ENCODE peak calls at places on chromosomes 13 and 19, in five cellular contexts. X is fibroblast of pulmonary artery, L is GM12864, A is cardiac fibroblast, H is WTC11. Z is an unnamed sample.

GRCh38 chr19:6890938-6891337 is 3.6 kb downstream of the ADGRE1 start:
- DNase-seq in H (no peak), A (no peak), X (no peak), L (no peak), Z (no peak)

GRCh38 chr13:48532146-48532472 is 771 bp downstream of the RCBTB2 start:
- DNase-seq in H (peak; percentile 13), X (peak; percentile 61), L (no peak), A (peak; percentile 73), Z (no peak)

GRCh38 chr13:33490461-33491327 is 205.1 kb upstream of the STARD13 start:
- DNase-seq in A (peak; percentile 57), L (no peak), X (peak; percentile 82), H (peak; percentile 76), Z (no peak)

GRCh38 chr13:20258208-20258962 is 26.3 kb upstream of the GJB6 start:
- DNase-seq in X (no peak), L (no peak), H (no peak), A (no peak), Z (no peak)

GRCh38 chr13:110341445-110342247 is 34.6 kb downstream of the COL4A2 start:
- DNase-seq in H (no peak), A (peak; percentile 78), X (peak; percentile 93), L (no peak), Z (no peak)

GRCh38 chr13:99335087-99335486 is 27.9 kb upstream of the GPR183 start:
- DNase-seq in A (no peak), X (no peak), L (no peak), H (no peak), Z (no peak)

GRCh38 chr13:44244288-44244687 is 129.3 kb upstream of the SERP2 start:
- DNase-seq in A (no peak), H (no peak), L (no peak), X (peak; percentile 30), Z (no peak)

GRCh38 chr19:41554902-41555301 is 21.1 kb upstream of the CEACAM21 start:
- DNase-seq in L (no peak), H (no peak), X (no peak), A (no peak), Z (no peak)

GRCh38 chr19:17326595-17326966 is 8.1 kb downstream of the ANO8 start:
- DNase-seq in X (no peak), A (no peak), L (no peak), H (no peak), Z (no peak)

GRCh38 chr19:11324079-11324661 is 15.3 kb downstream of the RAB3D start:
- DNase-seq in X (peak; percentile 97), H (no peak), A (peak; percentile 97), L (peak; percentile 64), Z (peak; percentile 71)

GRCh38 chr13:42218576-42218975 is 53.4 kb upstream of the AKAP11 start:
- DNase-seq in X (no peak), L (no peak), A (no peak), H (no peak), Z (no peak)

GRCh38 chr13:65836066-65836465 is 1394.1 kb downstream of the PCDH9 start:
- DNase-seq in A (no peak), X (peak; percentile 28), L (no peak), H (no peak), Z (no peak)

GRCh38 chr13:65829241-65830008 is 1400.7 kb downstream of the PCDH9 start:
- DNase-seq in H (no peak), X (no peak), L (no peak), A (no peak), Z (no peak)

GRCh38 chr13:65830411-65831172 is 1399.5 kb downstream of the PCDH9 start:
- DNase-seq in X (no peak), L (no peak), H (no peak), A (no peak), Z (no peak)

GRCh38 chr13:65834897-65835296 is 1395.2 kb downstream of the PCDH9 start:
- DNase-seq in L (no peak), X (no peak), A (no peak), H (no peak), Z (no peak)
- TF ChIP-seq CTCF in L (no peak), X (no peak), A (no peak), H (no peak), Z (no peak)

GRCh38 chr19:38942471-38943181 is 11.9 kb downstream of the MRPS12 start:
- DNase-seq in L (no peak), X (no peak), H (no peak), A (no peak), Z (no peak)
- TF ChIP-seq CTCF in L (no peak), X (no peak), H (no peak), A (no peak), Z (no peak)

DNA sequence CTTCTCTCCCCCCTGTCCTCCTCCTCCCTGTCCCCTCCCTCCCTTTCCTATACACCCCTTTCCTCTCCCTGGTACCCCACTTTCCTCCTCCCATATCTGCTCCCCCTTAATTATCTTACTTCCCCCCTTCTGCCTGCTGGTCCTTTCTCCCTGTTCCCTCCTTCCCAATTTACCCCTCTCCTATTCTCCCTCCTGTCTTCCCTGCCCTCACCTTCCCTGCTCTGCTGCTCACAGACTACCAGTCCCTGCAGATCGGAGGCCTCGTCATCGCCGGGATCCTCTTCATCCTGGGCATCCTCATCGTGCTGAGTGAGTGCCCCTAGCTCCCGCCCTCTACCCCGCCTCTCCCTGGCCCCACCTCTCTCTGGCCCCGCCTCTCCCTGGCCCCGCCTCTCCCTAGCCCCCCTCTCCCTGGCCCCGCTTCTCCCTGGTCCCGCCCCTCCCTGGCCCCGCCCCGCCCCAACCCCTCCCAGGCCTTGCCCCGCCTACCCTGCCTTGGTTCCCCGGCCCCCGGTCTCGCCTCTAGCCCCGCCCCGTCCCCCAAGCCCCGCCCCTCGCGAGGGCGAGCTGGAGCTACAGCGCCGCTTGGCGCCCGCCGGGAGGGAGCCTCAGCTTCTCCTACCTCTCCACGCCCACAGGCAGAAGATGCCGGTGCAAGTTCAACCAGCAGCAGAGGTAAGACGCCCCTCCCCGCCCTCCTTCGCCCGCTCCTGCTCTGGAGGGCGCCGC is 2.0 kb upstream of the FXYD7 start:
- DNase-seq in H (peak; percentile 98), X (peak; percentile 89), A (peak; percentile 88), L (peak; percentile 59), Z (peak; percentile 94)
- TF ChIP-seq CTCF in H (no peak), X (peak; percentile 38), A (peak; percentile 43), L (peak; percentile 55), Z (peak; percentile 37)

DNA sequence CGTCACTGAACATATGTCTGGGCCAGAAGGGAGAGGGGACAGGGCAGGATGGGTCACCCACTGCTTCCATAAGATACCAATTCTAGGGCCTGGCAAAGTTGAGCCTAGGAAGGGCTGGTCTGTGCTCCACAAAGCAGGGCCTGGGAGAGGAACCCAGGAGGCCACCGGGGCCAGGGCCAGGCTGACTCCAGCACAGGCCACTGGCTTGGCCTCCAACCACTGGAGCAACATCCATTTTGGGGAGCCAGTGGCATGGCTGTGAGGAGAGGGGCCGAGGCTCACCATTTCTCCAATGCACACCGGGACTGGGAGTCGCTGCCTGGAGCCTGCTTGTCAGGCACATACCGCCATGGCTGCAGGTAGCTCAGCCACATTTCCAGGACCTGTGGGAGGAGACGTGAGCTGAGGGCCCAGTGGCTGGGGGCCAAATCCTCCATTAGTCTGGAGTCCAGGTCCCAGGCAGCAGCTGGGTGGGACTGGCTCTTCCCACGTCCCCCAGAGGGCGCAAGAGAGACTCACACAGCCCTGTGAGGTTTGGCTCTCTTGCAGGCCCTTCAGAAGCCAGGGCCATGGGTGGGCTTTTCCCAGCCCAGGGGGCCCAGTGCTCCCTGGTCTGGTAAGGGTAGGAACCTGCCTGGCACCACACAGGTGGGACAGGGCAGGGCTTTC is 27.7 kb downstream of the TUBA3C start:
- DNase-seq in L (no peak), A (no peak), H (no peak), X (no peak), Z (no peak)
- TF ChIP-seq CTCF in L (peak; percentile 8), A (no peak), H (no peak), X (no peak), Z (no peak)

GRCh38 chr19:39412100-39412866 is at the start of gene PLEKHG2:
- DNase-seq in H (peak; percentile 98), X (peak; percentile 100), A (peak; percentile 100), L (peak; percentile 99), Z (peak; percentile 99)

GRCh38 chr19:39413269-39413902 is 917 bp downstream of the PLEKHG2 start:
- DNase-seq in A (peak; percentile 57), L (no peak), H (peak; percentile 65), X (peak; percentile 72), Z (no peak)

GRCh38 chr19:39411832-39412099 is 703 bp upstream of the PLEKHG2 start:
- DNase-seq in H (peak; percentile 90), A (peak; percentile 96), L (peak; percentile 87), X (peak; percentile 95), Z (peak; percentile 87)

GRCh38 chr19:39413903-39414608 is 1.6 kb downstream of the PLEKHG2 start:
- DNase-seq in X (no peak), H (no peak), L (no peak), A (no peak), Z (no peak)

GRCh38 chr19:39412867-39413268 is 399 bp downstream of the PLEKHG2 start:
- DNase-seq in A (peak; percentile 24), X (no peak), H (no peak), L (no peak), Z (no peak)
- TF ChIP-seq CTCF in A (no peak), X (no peak), H (peak; percentile 89), L (no peak), Z (peak; percentile 64)

GRCh38 chr13:113458218-113459065 is 5.2 kb upstream of the ADPRHL1 start:
- DNase-seq in A (no peak), H (peak; percentile 42), X (peak; percentile 20), L (no peak), Z (no peak)
- TF ChIP-seq CTCF in A (peak; percentile 46), H (no peak), X (peak; percentile 40), L (peak; percentile 46), Z (peak; percentile 64)